ENCODE peak calls at places on chromosomes 16 and 17, in six cellular contexts. One of them, this sample, is unnamed.

GRCh38 chr16:74736531-74737157 is 36.0 kb upstream of the MLKL start:
- DNase-seq in body of pancreas: no peak
- DNase-seq in vagina: no peak
- DNase-seq in NCI-H1092: no peak
- DNase-seq in EL: peak; percentile 25
- DNase-seq in lung microvascular endothelial cell: no peak
- DNase-seq in this sample: no peak

GRCh38 chr17:17087424-17088103 is 45.3 kb downstream of the MPRIP start:
- DNase-seq in body of pancreas: no peak
- DNase-seq in lung microvascular endothelial cell: no peak
- DNase-seq in NCI-H1092: no peak
- DNase-seq in EL: no peak
- DNase-seq in vagina: no peak
- DNase-seq in this sample: no peak

GRCh38 chr16:84360170-84360569 is 8.2 kb upstream of the ATP2C2 start:
- DNase-seq in NCI-H1092: no peak
- DNase-seq in lung microvascular endothelial cell: peak; percentile 5
- DNase-seq in vagina: no peak
- DNase-seq in EL: peak; percentile 8
- DNase-seq in body of pancreas: no peak
- DNase-seq in this sample: no peak

GRCh38 chr17:54891176-54891821 is 9.4 kb upstream of the TOM1L1 start:
- DNase-seq in NCI-H1092: peak; percentile 44
- DNase-seq in lung microvascular endothelial cell: peak; percentile 45
- DNase-seq in body of pancreas: peak; percentile 48
- DNase-seq in vagina: no peak
- DNase-seq in EL: peak; percentile 70
- DNase-seq in this sample: no peak

GRCh38 chr17:45394913-45395568 is 37.6 kb downstream of the ARHGAP27 start:
- DNase-seq in lung microvascular endothelial cell: peak; percentile 91
- DNase-seq in vagina: no peak
- DNase-seq in body of pancreas: peak; percentile 68
- DNase-seq in NCI-H1092: peak; percentile 60
- DNase-seq in EL: peak; percentile 86
- DNase-seq in this sample: no peak

GRCh38 chr17:19003966-19004600 is 481 bp downstream of the FAM83G start:
- DNase-seq in NCI-H1092: no peak
- DNase-seq in lung microvascular endothelial cell: peak; percentile 38
- DNase-seq in vagina: no peak
- DNase-seq in EL: peak; percentile 71
- DNase-seq in body of pancreas: peak; percentile 46
- DNase-seq in this sample: no peak

GRCh38 chr16:57807968-57808528 is 5.8 kb upstream of the KIFC3 start:
- DNase-seq in EL: peak; percentile 97
- DNase-seq in lung microvascular endothelial cell: peak; percentile 67
- DNase-seq in NCI-H1092: no peak
- DNase-seq in vagina: no peak
- DNase-seq in body of pancreas: peak; percentile 91
- DNase-seq in this sample: no peak

GRCh38 chr17:72116692-72117469 is 3.9 kb upstream of the SOX9 start:
- DNase-seq in body of pancreas: peak; percentile 35
- DNase-seq in lung microvascular endothelial cell: no peak
- DNase-seq in vagina: no peak
- DNase-seq in EL: peak; percentile 37
- DNase-seq in NCI-H1092: no peak
- DNase-seq in this sample: no peak

GRCh38 chr16:56551796-56552738 is 12.8 kb upstream of the MT4 start:
- DNase-seq in vagina: no peak
- DNase-seq in NCI-H1092: no peak
- DNase-seq in EL: no peak
- DNase-seq in body of pancreas: peak; percentile 39
- DNase-seq in lung microvascular endothelial cell: peak; percentile 2
- DNase-seq in this sample: no peak

GRCh38 chr16:70466812-70467090 is 12.4 kb downstream of the FCSK start:
- DNase-seq in EL: no peak
- DNase-seq in vagina: no peak
- DNase-seq in lung microvascular endothelial cell: no peak
- DNase-seq in NCI-H1092: no peak
- DNase-seq in body of pancreas: no peak
- DNase-seq in this sample: no peak

GRCh38 chr17:57861000-57861736 is 11.3 kb upstream of the MRPS23 start:
- DNase-seq in body of pancreas: peak; percentile 91
- DNase-seq in NCI-H1092: no peak
- DNase-seq in EL: no peak
- DNase-seq in lung microvascular endothelial cell: no peak
- DNase-seq in vagina: peak; percentile 87
- DNase-seq in this sample: no peak

GRCh38 chr16:8194795-8195194 is 395.5 kb downstream of the TMEM114 start:
- DNase-seq in EL: no peak
- DNase-seq in lung microvascular endothelial cell: no peak
- DNase-seq in NCI-H1092: no peak
- DNase-seq in body of pancreas: no peak
- DNase-seq in vagina: no peak
- DNase-seq in this sample: no peak

GRCh38 chr17:49972486-49973270 is 3.7 kb downstream of the DLX4 start:
- DNase-seq in EL: no peak
- DNase-seq in body of pancreas: no peak
- DNase-seq in lung microvascular endothelial cell: no peak
- DNase-seq in NCI-H1092: no peak
- DNase-seq in vagina: no peak
- DNase-seq in this sample: no peak

GRCh38 chr17:40355123-40355803 is 9.3 kb downstream of the GJD3 start:
- DNase-seq in lung microvascular endothelial cell: peak; percentile 83
- DNase-seq in body of pancreas: peak; percentile 70
- DNase-seq in EL: peak; percentile 44
- DNase-seq in NCI-H1092: peak; percentile 37
- DNase-seq in vagina: peak; percentile 89
- DNase-seq in this sample: no peak

GRCh38 chr16:51151951-51152663 is 1.0 kb upstream of the SALL1 start:
- DNase-seq in vagina: no peak
- DNase-seq in lung microvascular endothelial cell: peak; percentile 31
- DNase-seq in NCI-H1092: peak; percentile 57
- DNase-seq in EL: peak; percentile 81
- DNase-seq in body of pancreas: peak; percentile 59
- DNase-seq in this sample: peak; percentile 48

GRCh38 chr16:16938980-16939379 is 531.8 kb downstream of the XYLT1 start:
- DNase-seq in EL: no peak
- DNase-seq in lung microvascular endothelial cell: no peak
- DNase-seq in NCI-H1092: no peak
- DNase-seq in body of pancreas: no peak
- DNase-seq in vagina: no peak
- DNase-seq in this sample: no peak

GRCh38 chr16:65005696-65006095 is 116.2 kb downstream of the CDH11 start:
- DNase-seq in body of pancreas: no peak
- DNase-seq in lung microvascular endothelial cell: no peak
- DNase-seq in EL: no peak
- DNase-seq in vagina: no peak
- DNase-seq in NCI-H1092: no peak
- DNase-seq in this sample: no peak

GRCh38 chr16:22948603-22949368 is 134.8 kb downstream of the HS3ST2 start:
- DNase-seq in lung microvascular endothelial cell: peak; percentile 82
- DNase-seq in NCI-H1092: peak; percentile 47
- DNase-seq in vagina: no peak
- DNase-seq in body of pancreas: peak; percentile 66
- DNase-seq in EL: peak; percentile 54
- DNase-seq in this sample: no peak

GRCh38 chr16:30482366-30482765 is 9.8 kb downstream of the ITGAL start:
- DNase-seq in NCI-H1092: no peak
- DNase-seq in vagina: no peak
- DNase-seq in body of pancreas: no peak
- DNase-seq in lung microvascular endothelial cell: no peak
- DNase-seq in EL: peak; percentile 13
- DNase-seq in this sample: no peak

GRCh38 chr16:77214411-77215138 is 15.4 kb downstream of the SYCE1L start:
- DNase-seq in lung microvascular endothelial cell: no peak
- DNase-seq in NCI-H1092: no peak
- DNase-seq in EL: no peak
- DNase-seq in body of pancreas: no peak
- DNase-seq in vagina: no peak
- DNase-seq in this sample: no peak

GRCh38 chr16:75060708-75061107 is 55.9 kb downstream of the LDHD start:
- DNase-seq in lung microvascular endothelial cell: no peak
- DNase-seq in body of pancreas: no peak
- DNase-seq in NCI-H1092: no peak
- DNase-seq in vagina: no peak
- DNase-seq in EL: no peak
- DNase-seq in this sample: no peak

GRCh38 chr17:79645022-79645776 is 34.3 kb upstream of the RBFOX3 start:
- DNase-seq in lung microvascular endothelial cell: no peak
- DNase-seq in body of pancreas: no peak
- DNase-seq in EL: no peak
- DNase-seq in vagina: peak; percentile 69
- DNase-seq in NCI-H1092: no peak
- DNase-seq in this sample: no peak

GRCh38 chr16:87570938-87571867 is 31.1 kb upstream of the JPH3 start:
- DNase-seq in lung microvascular endothelial cell: peak; percentile 69
- DNase-seq in vagina: no peak
- DNase-seq in EL: peak; percentile 29
- DNase-seq in NCI-H1092: no peak
- DNase-seq in body of pancreas: peak; percentile 71
- DNase-seq in this sample: no peak

GRCh38 chr17:83126275-83126930 is 47.0 kb downstream of the METRNL start:
- DNase-seq in lung microvascular endothelial cell: no peak
- DNase-seq in body of pancreas: no peak
- DNase-seq in EL: no peak
- DNase-seq in vagina: no peak
- DNase-seq in NCI-H1092: no peak
- DNase-seq in this sample: no peak

GRCh38 chr16:85056211-85056748 is 28.7 kb downstream of the KIAA0513 start:
- DNase-seq in NCI-H1092: no peak
- DNase-seq in vagina: no peak
- DNase-seq in EL: peak; percentile 6
- DNase-seq in lung microvascular endothelial cell: peak; percentile 74
- DNase-seq in body of pancreas: no peak
- DNase-seq in this sample: no peak

GRCh38 chr16:2675714-2676113 is 6.6 kb upstream of the KCTD5 start:
- DNase-seq in lung microvascular endothelial cell: no peak
- DNase-seq in vagina: no peak
- DNase-seq in EL: peak; percentile 10
- DNase-seq in body of pancreas: no peak
- DNase-seq in NCI-H1092: no peak
- DNase-seq in this sample: no peak

GRCh38 chr17:81003711-81004335 is 12.2 kb downstream of the CHMP6 start:
- DNase-seq in lung microvascular endothelial cell: peak; percentile 26
- DNase-seq in vagina: no peak
- DNase-seq in EL: no peak
- DNase-seq in NCI-H1092: no peak
- DNase-seq in body of pancreas: peak; percentile 16
- DNase-seq in this sample: no peak

GRCh38 chr16:5709889-5710288 is 612.3 kb upstream of the EEF2KMT start:
- DNase-seq in lung microvascular endothelial cell: no peak
- DNase-seq in body of pancreas: no peak
- DNase-seq in NCI-H1092: no peak
- DNase-seq in vagina: no peak
- DNase-seq in EL: no peak
- DNase-seq in this sample: no peak

GRCh38 chr17:38357488-38358123 is 6.0 kb downstream of the SOCS7 start:
- DNase-seq in NCI-H1092: no peak
- DNase-seq in body of pancreas: no peak
- DNase-seq in EL: no peak
- DNase-seq in vagina: no peak
- DNase-seq in lung microvascular endothelial cell: peak; percentile 79
- DNase-seq in this sample: no peak

GRCh38 chr17:2710804-2711607 is 558 bp downstream of the CLUH start:
- DNase-seq in EL: no peak
- DNase-seq in vagina: no peak
- DNase-seq in NCI-H1092: no peak
- DNase-seq in lung microvascular endothelial cell: peak; percentile 34
- DNase-seq in body of pancreas: peak; percentile 80
- DNase-seq in this sample: no peak

GRCh38 chr17:38879878-38880727 is 10.2 kb downstream of the LASP1 start:
- DNase-seq in vagina: no peak
- DNase-seq in body of pancreas: peak; percentile 73
- DNase-seq in NCI-H1092: no peak
- DNase-seq in lung microvascular endothelial cell: peak; percentile 26
- DNase-seq in EL: peak; percentile 98
- DNase-seq in this sample: no peak

GRCh38 chr17:63932721-63933120 is 590 bp upstream of the CD79B start:
- DNase-seq in body of pancreas: no peak
- DNase-seq in NCI-H1092: no peak
- DNase-seq in vagina: no peak
- DNase-seq in lung microvascular endothelial cell: no peak
- DNase-seq in EL: no peak
- DNase-seq in this sample: no peak

GRCh38 chr17:80769516-80769915 is 222.1 kb upstream of the CHMP6 start:
- DNase-seq in EL: no peak
- DNase-seq in vagina: no peak
- DNase-seq in body of pancreas: no peak
- DNase-seq in lung microvascular endothelial cell: no peak
- DNase-seq in NCI-H1092: no peak
- DNase-seq in this sample: no peak

GRCh38 chr17:19867094-19867653 is 562 bp downstream of the ULK2 start:
- DNase-seq in lung microvascular endothelial cell: peak; percentile 76
- DNase-seq in body of pancreas: peak; percentile 73
- DNase-seq in vagina: no peak
- DNase-seq in EL: peak; percentile 68
- DNase-seq in NCI-H1092: peak; percentile 9
- DNase-seq in this sample: no peak

GRCh38 chr17:79810138-79811027 is 13.5 kb upstream of the CBX8 start:
- DNase-seq in body of pancreas: peak; percentile 72
- DNase-seq in lung microvascular endothelial cell: peak; percentile 89
- DNase-seq in NCI-H1092: peak; percentile 92
- DNase-seq in vagina: no peak
- DNase-seq in EL: peak; percentile 61
- DNase-seq in this sample: peak; percentile 67

GRCh38 chr16:69315486-69316311 is 4.5 kb downstream of the VPS4A start:
- DNase-seq in vagina: no peak
- DNase-seq in body of pancreas: peak; percentile 68
- DNase-seq in lung microvascular endothelial cell: no peak
- DNase-seq in EL: no peak
- DNase-seq in NCI-H1092: no peak
- DNase-seq in this sample: no peak

This sample was measured in NCI-H2107.